ENCODE peak calls at places on chromosome 13, in seven cellular contexts. T is activated naive CD4-positive, alpha-beta T cell; B is Right ventricle myocardium superior; O is activated CD4-positive, alpha-beta T cell treated with anti-CD3 and anti-CD28 coated beads for 4 hours; Q is left colon; L is CD8-positive, alpha-beta T cell; M is Karpas-422. Y is an unnamed sample.

GRCh38 chr13:79681069-79681468 is 200.1 kb downstream of the NDFIP2 start:
- DNase-seq in M (no peak), L (no peak), O (no peak), T (no peak), Q (no peak), B (no peak), Y (no peak)

GRCh38 chr13:53250272-53250875 is 221.8 kb downstream of the OLFM4 start:
- DNase-seq in L (no peak), B (no peak), T (no peak), Q (no peak), M (peak; percentile 94), O (peak; percentile 6), Y (peak; percentile 48)

GRCh38 chr13:58343081-58343480 is 711.5 kb downstream of the PCDH17 start:
- DNase-seq in L (no peak), B (no peak), M (no peak), T (no peak), O (no peak), Q (no peak), Y (no peak)

GRCh38 chr13:91270031-91270430 is 77.5 kb upstream of the MIR17HG start:
- DNase-seq in M (no peak), O (no peak), Q (no peak), L (no peak), B (no peak), T (no peak), Y (no peak)

GRCh38 chr13:27170521-27171243 is 929 bp downstream of the USP12 start:
- DNase-seq in O (peak; percentile 33), Q (no peak), M (peak; percentile 53), B (peak; percentile 57), T (no peak), L (peak; percentile 32), Y (no peak)

GRCh38 chr13:23701646-23702045 is 131.4 kb downstream of the TNFRSF19 start:
- DNase-seq in M (no peak), Q (peak; percentile 32), T (no peak), O (no peak), B (peak; percentile 92), L (no peak), Y (peak; percentile 52)

GRCh38 chr13:92390217-92390616 is 836.4 kb upstream of the GPC6 start:
- DNase-seq in L (no peak), T (no peak), O (no peak), B (no peak), Q (no peak), M (no peak), Y (no peak)

GRCh38 chr13:44382635-44383145 is 9.1 kb downstream of the SERP2 start:
- DNase-seq in O (no peak), T (no peak), B (no peak), M (no peak), Q (peak; percentile 68), L (no peak), Y (no peak)

GRCh38 chr13:26707122-26708006 is 53.2 kb downstream of the GPR12 start:
- DNase-seq in M (peak; percentile 84), L (peak; percentile 41), Q (no peak), O (peak; percentile 16), B (no peak), T (no peak), Y (peak; percentile 31)

GRCh38 chr13:42832341-42833153 is 51.2 kb downstream of the FAM216B start:
- DNase-seq in B (no peak), L (no peak), T (no peak), M (no peak), Q (no peak), O (no peak), Y (peak; percentile 50)

GRCh38 chr13:74966814-74967213 is 515.2 kb downstream of the TBC1D4 start:
- DNase-seq in T (no peak), B (no peak), M (no peak), Q (no peak), O (no peak), L (no peak), Y (no peak)

GRCh38 chr13:51303063-51303552 is 36.4 kb upstream of the SERPINE3 start:
- DNase-seq in O (no peak), Q (no peak), L (no peak), T (no peak), B (no peak), M (no peak), Y (no peak)

GRCh38 chr13:22561581-22561980 is 619.2 kb upstream of the SGCG start:
- DNase-seq in O (no peak), B (no peak), L (no peak), M (no peak), Q (no peak), T (no peak), Y (no peak)

GRCh38 chr13:107678075-107678689 is 537.2 kb downstream of the LIG4 start:
- DNase-seq in O (no peak), T (no peak), L (no peak), M (no peak), B (no peak), Q (no peak), Y (no peak)

GRCh38 chr13:107450931-107451330 is 764.4 kb downstream of the LIG4 start:
- DNase-seq in T (no peak), L (no peak), M (no peak), O (no peak), B (no peak), Q (no peak), Y (peak; percentile 30)

GRCh38 chr13:51764184-51765141 is 39.5 kb downstream of the DHRS12 start:
- DNase-seq in Q (peak; percentile 68), B (peak; percentile 86), M (no peak), L (peak; percentile 52), O (peak; percentile 66), T (peak; percentile 7), Y (peak; percentile 67)

GRCh38 chr13:112105244-112105681 is 38.3 kb downstream of the SOX1 start:
- DNase-seq in T (no peak), Q (no peak), B (no peak), M (no peak), L (no peak), O (no peak), Y (no peak)

GRCh38 chr13:50386527-50387123 is 371.4 kb downstream of the KCNRG start:
- DNase-seq in M (no peak), Q (no peak), T (no peak), L (no peak), B (no peak), O (no peak), Y (no peak)

GRCh38 chr13:39025433-39025839 is 12.5 kb downstream of the PROSER1 start:
- DNase-seq in L (no peak), Q (no peak), T (no peak), O (no peak), M (no peak), B (no peak), Y (no peak)

GRCh38 chr13:101575591-101575990 is 123.1 kb downstream of the ITGBL1 start:
- DNase-seq in Q (no peak), T (no peak), L (no peak), M (no peak), O (no peak), B (no peak), Y (no peak)

GRCh38 chr13:103716689-103717088 is 650.5 kb upstream of the SLC10A2 start:
- DNase-seq in M (no peak), T (no peak), O (no peak), L (no peak), B (no peak), Q (no peak), Y (no peak)

GRCh38 chr13:77874406-77874805 is 44.2 kb downstream of the EDNRB start:
- DNase-seq in M (no peak), O (no peak), T (no peak), Q (no peak), B (no peak), L (no peak), Y (no peak)

GRCh38 chr13:24680258-24680920 is at the start of gene ATP12A:
- DNase-seq in Q (no peak), M (no peak), O (peak; percentile 29), B (no peak), T (no peak), L (peak; percentile 28), Y (no peak)

GRCh38 chr13:72505376-72505775 is 222.1 kb downstream of the MZT1 start:
- DNase-seq in T (no peak), O (no peak), B (no peak), L (no peak), Q (no peak), M (no peak), Y (no peak)

GRCh38 chr13:90553167-90553566 is 794.3 kb upstream of the MIR17HG start:
- DNase-seq in Q (no peak), T (no peak), L (no peak), O (no peak), M (no peak), B (no peak), Y (no peak)

GRCh38 chr13:103145476-103145875 is 79.3 kb upstream of the SLC10A2 start:
- DNase-seq in L (no peak), B (no peak), O (no peak), Q (no peak), M (no peak), T (no peak), Y (no peak)

GRCh38 chr13:75986818-75987217 is 350.7 kb downstream of the LMO7 start:
- DNase-seq in O (no peak), Q (no peak), T (no peak), M (peak; percentile 45), L (no peak), B (no peak), Y (no peak)

GRCh38 chr13:113582841-113583631 is 1.5 kb upstream of the TFDP1 start:
- DNase-seq in B (peak; percentile 36), M (no peak), O (no peak), L (no peak), T (no peak), Q (no peak), Y (no peak)

GRCh38 chr13:82129281-82129680 is 1753.0 kb downstream of the SLITRK1 start:
- DNase-seq in T (no peak), B (no peak), Q (no peak), O (no peak), M (no peak), L (no peak), Y (no peak)

GRCh38 chr13:80737513-80737912 is 396.6 kb upstream of the SPRY2 start:
- DNase-seq in M (no peak), T (no peak), L (no peak), B (peak; percentile 69), Q (no peak), O (no peak), Y (no peak)

GRCh38 chr13:114310961-114311360 is 3.3 kb upstream of the CHAMP1 start:
- DNase-seq in M (no peak), L (no peak), O (no peak), B (no peak), T (no peak), Q (no peak), Y (no peak)

GRCh38 chr13:53301449-53301848 is 272.8 kb downstream of the OLFM4 start:
- DNase-seq in L (no peak), M (no peak), B (no peak), T (no peak), O (no peak), Q (no peak), Y (no peak)

GRCh38 chr13:20142927-20143480 is 17.8 kb downstream of the GJA3 start:
- DNase-seq in L (no peak), B (no peak), Q (no peak), T (no peak), O (no peak), M (no peak), Y (no peak)

GRCh38 chr13:42484396-42484795 is 89.6 kb upstream of the TNFSF11 start:
- DNase-seq in M (no peak), O (no peak), B (no peak), Q (no peak), L (no peak), T (no peak), Y (no peak)

GRCh38 chr13:113781571-113781970 is 22.5 kb downstream of the TMEM255B start:
- DNase-seq in M (no peak), O (no peak), B (no peak), T (no peak), Q (no peak), L (no peak), Y (no peak)

GRCh38 chr13:96091164-96091931 is 1.4 kb downstream of the HS6ST3 start:
- DNase-seq in O (no peak), M (no peak), L (no peak), T (no peak), Q (no peak), B (peak; percentile 45), Y (no peak)